ENCODE peak calls at places on chromosomes 1 and 21, in six cellular contexts. G, T, Z, Y, A and U are unnamed samples.

GRCh38 chr1:34433099-34433498 is 256.4 kb downstream of the C1orf94 start:
- DNase-seq in T (no peak), A (no peak), G (no peak), Z (no peak), Y (no peak), U (no peak)

GRCh38 chr1:180643693-180644092 is 11.9 kb downstream of the XPR1 start:
- DNase-seq in T (peak), Y (no peak), Z (no peak), G (no peak), A (no peak), U (no peak)

GRCh38 chr1:182210417-182210816 is 148.9 kb upstream of the ZNF648 start:
- DNase-seq in G (no peak), Y (no peak), Z (no peak), T (no peak), A (no peak), U (no peak)

GRCh38 chr1:31505884-31506497 is 70.3 kb upstream of the TINAGL1 start:
- DNase-seq in Z (no peak), G (no peak), T (peak), A (no peak), Y (no peak), U (no peak)

GRCh38 chr1:171532520-171532919 is 47.2 kb downstream of the PRRC2C start:
- DNase-seq in T (no peak), Y (no peak), A (no peak), G (no peak), Z (no peak), U (no peak)

GRCh38 chr1:94119306-94119705 is 1.6 kb downstream of the ABCA4 start:
- DNase-seq in A (peak), T (no peak), G (no peak), Z (no peak), Y (no peak), U (no peak)

GRCh38 chr1:24702511-24703293 is 42.5 kb upstream of the CLIC4 start:
- DNase-seq in T (peak), Y (no peak), A (no peak), G (no peak), Z (no peak), U (no peak)

GRCh38 chr1:77282187-77282865 is 507 bp downstream of the AK5 start:
- DNase-seq in Z (no peak), G (no peak), T (peak), A (peak), Y (peak), U (peak)

GRCh38 chr1:231108500-231109254 is 53.2 kb upstream of the TRIM67 start:
- DNase-seq in T (no peak), Z (no peak), A (no peak), Y (no peak), G (no peak), U (no peak)

GRCh38 chr1:197388801-197389200 is 120.7 kb downstream of the CRB1 start:
- DNase-seq in T (no peak), Z (no peak), Y (no peak), G (no peak), A (no peak), U (no peak)

GRCh38 chr1:189775343-189775742 is 702.3 kb downstream of the BRINP3 start:
- DNase-seq in T (peak), A (no peak), Y (no peak), G (no peak), Z (no peak), U (no peak)

GRCh38 chr21:18493420-18493819 is 89.8 kb upstream of the TMPRSS15 start:
- DNase-seq in G (no peak), T (peak), Z (no peak), A (no peak), Y (no peak), U (no peak)

GRCh38 chr1:229258031-229258850 is 12.7 kb upstream of the RAB4A start:
- DNase-seq in Y (no peak), T (peak), G (peak), Z (peak), A (peak), U (peak)

GRCh38 chr1:224898937-224899336 is 30.5 kb upstream of the DNAH14 start:
- DNase-seq in G (no peak), Y (no peak), Z (no peak), T (no peak), A (no peak), U (no peak)